ENCODE peak calls at places on chromosomes 3 and 15, in six cellular contexts. One of them, this sample, is unnamed.

GRCh38 chr3:18126772-18127171 is 298.4 kb downstream of the SATB1 start:
- DNase-seq in psoas muscle: no peak
- DNase-seq in NCI-H460: no peak
- DNase-seq in effector CD4-positive, alpha-beta T cell: no peak
- DNase-seq in left colon: no peak
- DNase-seq in COR-L47: no peak
- DNase-seq in this sample: no peak

GRCh38 chr3:76099956-76100355 is 314.6 kb upstream of the ZNF717 start:
- DNase-seq in psoas muscle: no peak
- DNase-seq in left colon: no peak
- DNase-seq in NCI-H460: no peak
- DNase-seq in effector CD4-positive, alpha-beta T cell: no peak
- DNase-seq in COR-L47: no peak
- DNase-seq in this sample: no peak

GRCh38 chr3:49172616-49173041 is 1.2 kb downstream of the KLHDC8B start:
- DNase-seq in left colon: no peak
- DNase-seq in COR-L47: no peak
- DNase-seq in psoas muscle: no peak
- DNase-seq in effector CD4-positive, alpha-beta T cell: no peak
- DNase-seq in NCI-H460: no peak
- DNase-seq in this sample: no peak

GRCh38 chr15:63972801-63973200 is 73.5 kb downstream of the DAPK2 start:
- DNase-seq in NCI-H460: no peak
- DNase-seq in effector CD4-positive, alpha-beta T cell: no peak
- DNase-seq in left colon: no peak
- DNase-seq in COR-L47: peak
- DNase-seq in psoas muscle: no peak
- DNase-seq in this sample: no peak

GRCh38 chr15:65893060-65893459 is 23.8 kb downstream of the RAB11A start:
- DNase-seq in COR-L47: no peak
- DNase-seq in NCI-H460: no peak
- DNase-seq in left colon: no peak
- DNase-seq in effector CD4-positive, alpha-beta T cell: no peak
- DNase-seq in psoas muscle: no peak
- DNase-seq in this sample: no peak

GRCh38 chr3:111652492-111653180 is 57.5 kb upstream of the ZBED2 start:
- DNase-seq in COR-L47: no peak
- DNase-seq in NCI-H460: no peak
- DNase-seq in psoas muscle: no peak
- DNase-seq in effector CD4-positive, alpha-beta T cell: no peak
- DNase-seq in left colon: no peak
- DNase-seq in this sample: no peak

GRCh38 chr3:192851821-192852352 is 65.8 kb downstream of the MB21D2 start:
- DNase-seq in NCI-H460: peak
- DNase-seq in effector CD4-positive, alpha-beta T cell: no peak
- DNase-seq in left colon: peak
- DNase-seq in psoas muscle: peak
- DNase-seq in COR-L47: peak
- DNase-seq in this sample: peak

GRCh38 chr3:139935071-139935865 is at the start of gene CLSTN2:
- DNase-seq in psoas muscle: peak
- DNase-seq in left colon: peak
- DNase-seq in effector CD4-positive, alpha-beta T cell: no peak
- DNase-seq in COR-L47: peak
- DNase-seq in NCI-H460: no peak
- DNase-seq in this sample: no peak

GRCh38 chr15:75659928-75660645 is 12.4 kb downstream of the SNX33 start:
- DNase-seq in psoas muscle: peak
- DNase-seq in NCI-H460: no peak
- DNase-seq in effector CD4-positive, alpha-beta T cell: no peak
- DNase-seq in left colon: no peak
- DNase-seq in COR-L47: no peak
- DNase-seq in this sample: no peak

GRCh38 chr3:168249048-168249538 is 153.4 kb upstream of the GOLIM4 start:
- DNase-seq in left colon: no peak
- DNase-seq in effector CD4-positive, alpha-beta T cell: no peak
- DNase-seq in NCI-H460: no peak
- DNase-seq in COR-L47: peak
- DNase-seq in psoas muscle: no peak
- DNase-seq in this sample: no peak

GRCh38 chr3:183824761-183825379 is 507 bp downstream of the MAP6D1 start:
- DNase-seq in NCI-H460: no peak
- DNase-seq in left colon: peak
- DNase-seq in effector CD4-positive, alpha-beta T cell: no peak
- DNase-seq in COR-L47: peak
- DNase-seq in psoas muscle: no peak
- DNase-seq in this sample: no peak

GRCh38 chr3:156792114-156792513 is 34.0 kb upstream of the LEKR1 start:
- DNase-seq in effector CD4-positive, alpha-beta T cell: no peak
- DNase-seq in NCI-H460: no peak
- DNase-seq in left colon: no peak
- DNase-seq in COR-L47: no peak
- DNase-seq in psoas muscle: no peak
- DNase-seq in this sample: no peak

GRCh38 chr15:83379574-83379973 is 67.6 kb upstream of the SH3GL3 start:
- DNase-seq in psoas muscle: no peak
- DNase-seq in NCI-H460: peak
- DNase-seq in effector CD4-positive, alpha-beta T cell: no peak
- DNase-seq in COR-L47: no peak
- DNase-seq in left colon: no peak
- DNase-seq in this sample: no peak

GRCh38 chr3:127011270-127011992 is 28.5 kb downstream of the PLXNA1 start:
- DNase-seq in COR-L47: no peak
- DNase-seq in NCI-H460: no peak
- DNase-seq in left colon: no peak
- DNase-seq in effector CD4-positive, alpha-beta T cell: no peak
- DNase-seq in psoas muscle: peak
- DNase-seq in this sample: no peak

GRCh38 chr3:28286595-28286994 is 45.2 kb downstream of the CMC1 start:
- DNase-seq in left colon: no peak
- DNase-seq in psoas muscle: no peak
- DNase-seq in COR-L47: peak
- DNase-seq in effector CD4-positive, alpha-beta T cell: no peak
- DNase-seq in NCI-H460: peak
- DNase-seq in this sample: no peak

GRCh38 chr15:81087694-81088093 is 46.4 kb upstream of the CFAP161 start:
- DNase-seq in COR-L47: no peak
- DNase-seq in left colon: no peak
- DNase-seq in effector CD4-positive, alpha-beta T cell: no peak
- DNase-seq in NCI-H460: no peak
- DNase-seq in psoas muscle: no peak
- DNase-seq in this sample: no peak

GRCh38 chr3:15086263-15086662 is 12.7 kb downstream of the RBSN start:
- DNase-seq in effector CD4-positive, alpha-beta T cell: no peak
- DNase-seq in left colon: no peak
- DNase-seq in NCI-H460: no peak
- DNase-seq in COR-L47: no peak
- DNase-seq in psoas muscle: no peak
- DNase-seq in this sample: no peak

GRCh38 chr3:130779031-130779430 is 32.4 kb upstream of the PIK3R4 start:
- DNase-seq in NCI-H460: no peak
- DNase-seq in psoas muscle: no peak
- DNase-seq in effector CD4-positive, alpha-beta T cell: no peak
- DNase-seq in left colon: no peak
- DNase-seq in COR-L47: peak
- DNase-seq in this sample: no peak

GRCh38 chr3:12644297-12644937 is 19.5 kb downstream of the RAF1 start:
- DNase-seq in COR-L47: no peak
- DNase-seq in psoas muscle: no peak
- DNase-seq in NCI-H460: no peak
- DNase-seq in effector CD4-positive, alpha-beta T cell: no peak
- DNase-seq in left colon: no peak
- DNase-seq in this sample: no peak

GRCh38 chr3:172166261-172166660 is 126.9 kb downstream of the FNDC3B start:
- DNase-seq in NCI-H460: no peak
- DNase-seq in COR-L47: no peak
- DNase-seq in effector CD4-positive, alpha-beta T cell: no peak
- DNase-seq in left colon: no peak
- DNase-seq in psoas muscle: no peak
- DNase-seq in this sample: no peak

GRCh38 chr3:184742676-184743135 is 30.8 kb upstream of the MAGEF1 start:
- DNase-seq in left colon: no peak
- DNase-seq in effector CD4-positive, alpha-beta T cell: no peak
- DNase-seq in NCI-H460: no peak
- DNase-seq in COR-L47: no peak
- DNase-seq in psoas muscle: no peak
- DNase-seq in this sample: no peak

GRCh38 chr15:45116482-45117326 is 2.6 kb downstream of the DUOXA2 start:
- DNase-seq in left colon: no peak
- DNase-seq in NCI-H460: no peak
- DNase-seq in effector CD4-positive, alpha-beta T cell: no peak
- DNase-seq in psoas muscle: no peak
- DNase-seq in COR-L47: no peak
- DNase-seq in this sample: no peak

GRCh38 chr3:71102111-71103039 is 481.2 kb downstream of the FOXP1 start:
- DNase-seq in effector CD4-positive, alpha-beta T cell: no peak
- DNase-seq in left colon: no peak
- DNase-seq in COR-L47: no peak
- DNase-seq in NCI-H460: peak
- DNase-seq in psoas muscle: no peak
- DNase-seq in this sample: no peak

GRCh38 chr15:35019401-35020327 is 31.6 kb upstream of the ZNF770 start:
- DNase-seq in left colon: no peak
- DNase-seq in COR-L47: no peak
- DNase-seq in psoas muscle: no peak
- DNase-seq in NCI-H460: no peak
- DNase-seq in effector CD4-positive, alpha-beta T cell: no peak
- DNase-seq in this sample: peak

GRCh38 chr3:27467545-27467944 is 16.6 kb downstream of the SLC4A7 start:
- DNase-seq in NCI-H460: peak
- DNase-seq in effector CD4-positive, alpha-beta T cell: no peak
- DNase-seq in psoas muscle: no peak
- DNase-seq in COR-L47: peak
- DNase-seq in left colon: no peak
- DNase-seq in this sample: no peak

GRCh38 chr3:129688310-129688895 is 81.9 kb upstream of the PLXND1 start:
- DNase-seq in COR-L47: peak
- DNase-seq in NCI-H460: no peak
- DNase-seq in effector CD4-positive, alpha-beta T cell: no peak
- DNase-seq in left colon: peak
- DNase-seq in psoas muscle: peak
- DNase-seq in this sample: no peak

This sample was measured in lung.